ENCODE peak calls at places on chromosomes 12 and 14, in eight cellular contexts. Y, O, J, K, W, E, S and Z are unnamed samples.

GRCh38 chr12:57223191-57224165 is 6.0 kb upstream of the SHMT2 start:
- DNase-seq in O (no peak), J (no peak), E (no peak), S (no peak), Y (no peak), K (no peak), W (no peak), Z (no peak)

GRCh38 chr14:31559939-31560338 is 1.3 kb upstream of the NUBPL start:
- DNase-seq in W (no peak), K (no peak), O (no peak), S (no peak), Y (peak; percentile 11), J (no peak), E (no peak), Z (no peak)

GRCh38 chr14:54773171-54774006 is 129.2 kb downstream of the GCH1 start:
- DNase-seq in J (peak; percentile 98), W (peak; percentile 64), K (peak; percentile 76), E (peak; percentile 99), Y (peak; percentile 67), S (peak; percentile 99), O (peak; percentile 79), Z (peak; percentile 98)

GRCh38 chr12:23055004-23055403 is 430.0 kb downstream of the ETNK1 start:
- DNase-seq in E (no peak), Y (no peak), S (no peak), J (no peak), O (no peak), K (peak; percentile 67), W (no peak), Z (no peak)

GRCh38 chr14:95361373-95362179 is 41.9 kb upstream of the CLMN start:
- DNase-seq in O (peak; percentile 82), K (peak; percentile 81), E (no peak), Y (peak; percentile 72), J (peak; percentile 56), W (no peak), S (no peak), Z (no peak)

GRCh38 chr12:42705863-42706262 is 116.3 kb upstream of the PRICKLE1 start:
- DNase-seq in J (peak; percentile 72), S (peak; percentile 82), Y (peak; percentile 40), W (peak; percentile 28), E (peak; percentile 84), K (no peak), O (no peak), Z (peak; percentile 66)

GRCh38 chr14:105940534-105941225 is 414.3 kb downstream of the TMEM121 start:
- DNase-seq in W (no peak), O (no peak), K (no peak), S (no peak), E (no peak), J (no peak), Y (no peak), Z (no peak)

GRCh38 chr12:79514730-79515525 is 175.8 kb downstream of the PAWR start:
- DNase-seq in W (no peak), O (no peak), E (no peak), J (no peak), S (no peak), K (no peak), Y (no peak), Z (no peak)

GRCh38 chr12:46959484-46959883 is 119.9 kb upstream of the PCED1B start:
- DNase-seq in Y (no peak), S (peak; percentile 84), E (peak; percentile 86), J (no peak), K (no peak), O (no peak), W (no peak), Z (peak; percentile 38)

GRCh38 chr12:110906088-110906487 is 14.3 kb downstream of the MYL2 start:
- DNase-seq in O (no peak), S (no peak), Y (no peak), W (no peak), J (no peak), E (no peak), K (no peak), Z (no peak)

GRCh38 chr14:64196668-64197411 is 97.3 kb downstream of the ESR2 start:
- DNase-seq in W (no peak), K (peak; percentile 71), E (peak; percentile 57), O (peak; percentile 32), S (peak; percentile 14), Y (peak; percentile 49), J (no peak), Z (no peak)

GRCh38 chr12:92065664-92066063 is 80.0 kb downstream of the BTG1 start:
- DNase-seq in J (no peak), O (no peak), W (no peak), K (no peak), S (no peak), Y (no peak), E (no peak), Z (no peak)

GRCh38 chr12:62438098-62438692 is 28.4 kb upstream of the MON2 start:
- DNase-seq in E (peak; percentile 65), J (no peak), S (peak; percentile 5), Y (peak; percentile 63), K (peak; percentile 56), O (peak; percentile 43), W (no peak), Z (peak; percentile 32)

GRCh38 chr14:59190372-59190771 is 1.9 kb downstream of the DAAM1 start:
- DNase-seq in J (peak; percentile 68), Y (no peak), S (no peak), E (no peak), K (peak; percentile 31), W (no peak), O (peak; percentile 41), Z (no peak)

GRCh38 chr12:64083285-64084210 is 138.5 kb downstream of the KICS2 start:
- DNase-seq in W (peak; percentile 46), E (peak; percentile 60), S (peak; percentile 94), J (peak; percentile 79), K (no peak), Y (peak; percentile 88), O (no peak), Z (peak; percentile 94)

GRCh38 chr14:75274899-75275569 is 3.6 kb upstream of the FOS start:
- DNase-seq in O (peak; percentile 53), E (peak; percentile 72), J (peak; percentile 86), S (no peak), Y (no peak), W (no peak), K (no peak), Z (no peak)

GRCh38 chr12:51536159-51536558 is 54.9 kb upstream of the SCN8A start:
- DNase-seq in E (no peak), J (no peak), O (no peak), W (no peak), Y (no peak), S (no peak), K (no peak), Z (no peak)

GRCh38 chr12:121132601-121133481 is at the start of gene P2RX7:
- DNase-seq in S (peak; percentile 3), E (peak; percentile 15), W (peak; percentile 31), K (peak; percentile 45), J (peak; percentile 80), Y (peak; percentile 70), O (peak; percentile 41), Z (no peak)

GRCh38 chr14:39102265-39102968 is 618 bp downstream of the SEC23A start:
- DNase-seq in E (peak; percentile 31), K (no peak), O (no peak), S (no peak), W (no peak), Y (peak; percentile 35), J (no peak), Z (no peak)

GRCh38 chr12:52224154-52224553 is 8.9 kb upstream of the KRT7 start:
- DNase-seq in O (no peak), Y (no peak), E (no peak), J (no peak), K (no peak), W (no peak), S (no peak), Z (no peak)

DNA sequence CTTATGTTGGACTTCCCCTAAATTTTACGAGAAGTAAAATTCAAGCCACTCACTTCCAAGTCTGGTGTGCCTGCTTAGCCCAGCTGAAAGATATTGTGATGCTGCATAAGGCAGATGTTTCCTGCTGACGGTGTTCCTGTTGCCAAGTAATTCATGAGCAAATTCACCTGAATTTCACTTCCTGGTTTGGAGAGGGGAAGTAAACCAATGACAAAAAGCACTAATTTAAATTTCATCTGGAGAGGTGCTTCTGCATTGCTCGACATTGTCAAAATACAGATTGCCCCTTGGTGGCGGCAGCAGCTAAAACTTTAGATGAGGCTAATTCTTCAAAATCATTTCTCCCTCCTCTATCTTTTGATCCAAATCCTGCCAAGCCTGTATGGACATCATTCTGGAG is 281.1 kb downstream of the AACS start:
- DNase-seq in E (no peak), Y (no peak), K (no peak), W (no peak), J (no peak), O (no peak), S (no peak), Z (no peak)
- TF ChIP-seq CTCF in E (no peak), Y (no peak), K (no peak), W (no peak), J (no peak), O (no peak), S (no peak), Z (no peak)

DNA sequence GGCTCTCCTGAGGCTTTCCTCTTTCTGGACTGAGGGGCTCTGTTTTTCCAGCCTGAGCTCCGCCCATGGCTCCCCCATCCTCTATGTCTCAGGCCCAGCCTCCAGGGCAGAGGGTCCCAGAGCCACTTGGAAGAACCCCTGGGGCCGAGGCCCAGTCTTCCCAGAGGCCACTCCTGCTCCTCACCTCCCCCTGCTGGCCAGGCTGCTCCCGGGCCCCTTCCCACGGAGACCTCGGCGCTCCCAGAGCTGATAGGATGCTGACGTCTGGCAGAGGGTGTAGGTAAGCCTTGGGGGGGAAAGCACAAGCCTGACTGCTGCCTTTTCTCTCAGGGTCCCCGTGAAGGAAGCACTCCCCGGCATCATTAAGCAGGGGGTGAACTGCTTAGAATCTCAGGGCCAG is 51.4 kb downstream of the ERH start:
- DNase-seq in O (peak; percentile 42), W (no peak), Y (peak; percentile 43), K (peak; percentile 91), S (no peak), J (no peak), E (no peak), Z (no peak)
- TF ChIP-seq CTCF in O (peak; percentile 70), W (no peak), Y (peak; percentile 28), K (peak; percentile 61), S (peak; percentile 72), J (no peak), E (peak; percentile 93), Z (peak; percentile 73)

GRCh38 chr12:81329088-81329487 is 251.2 kb downstream of the ACSS3 start:
- DNase-seq in O (peak; percentile 5), W (no peak), J (no peak), S (no peak), Y (no peak), K (peak; percentile 55), E (no peak), Z (no peak)
- TF ChIP-seq CTCF in O (no peak), W (no peak), J (no peak), S (peak; percentile 27), Y (no peak), K (peak; percentile 81), E (peak; percentile 65), Z (peak; percentile 18)

DNA sequence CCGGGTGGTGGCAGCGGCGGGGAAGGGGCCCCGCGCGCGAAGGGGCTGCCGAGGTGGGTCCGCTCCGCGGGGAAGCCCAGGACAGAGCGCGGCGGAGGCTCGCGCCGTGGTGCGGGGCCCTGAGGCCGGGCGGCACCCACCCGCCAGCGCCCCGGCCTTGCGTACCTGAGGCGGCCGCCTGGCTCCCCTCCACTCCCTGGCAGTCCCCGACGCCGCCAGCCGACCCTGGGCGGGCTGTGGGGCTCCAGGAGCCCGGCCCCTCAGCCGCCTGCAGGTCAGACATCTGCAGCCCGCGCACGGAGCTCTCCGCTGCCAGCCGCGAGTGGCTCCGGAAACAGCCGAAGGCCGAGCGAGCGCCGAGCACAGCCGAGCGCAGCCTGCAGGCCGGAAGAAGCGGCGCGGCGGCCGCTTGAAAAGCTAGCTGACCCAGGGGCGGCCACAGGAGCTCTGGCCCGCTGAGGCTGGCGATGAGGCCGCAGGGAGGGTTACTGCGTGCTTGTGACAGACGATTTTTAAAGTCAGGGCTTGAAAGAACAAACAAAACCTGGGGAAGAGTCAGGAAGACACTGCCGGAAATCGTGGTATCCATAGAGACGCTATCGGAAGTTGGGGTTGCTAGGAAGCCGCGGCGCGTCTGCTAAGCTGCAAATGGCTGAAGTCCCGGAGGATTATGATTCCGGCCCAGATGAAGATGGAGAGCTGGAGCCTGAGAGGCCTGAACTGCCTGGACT is at the start of the genes SAMD15 and TMED8:
- DNase-seq in E (peak; percentile 82), K (peak; percentile 85), J (peak; percentile 86), O (peak; percentile 94), W (peak; percentile 46), Y (peak; percentile 78), S (peak; percentile 47), Z (peak; percentile 44)
- TF ChIP-seq CTCF in E (peak; percentile 6), K (no peak), J (no peak), O (no peak), W (no peak), Y (peak; percentile 23), S (no peak), Z (peak; percentile 22)